ENCODE peak calls at places on chromosomes 11 and 22, in ten cellular contexts. B is endothelial cell; X is CD4-positive, alpha-beta T cell; O is nephron progenitor cell; D is AG09309; I is fibroblast of the aortic adventitia; L is epithelial cell of esophagus; H is right lobe of liver; Q is uterus; S is CD8-positive, alpha-beta T cell. C is an unnamed sample.

GRCh38 chr11:125348704-125349635 is 147.1 kb downstream of the FEZ1 start:
- DNase-seq in B (peak), X (peak), O (peak), D (no peak), I (peak), L (peak), H (peak), Q (peak), S (peak), C (no peak)

GRCh38 chr11:65165847-65166317 is 4.2 kb upstream of the SPDYC start:
- DNase-seq in B (no peak), X (no peak), O (no peak), D (no peak), I (no peak), L (no peak), H (peak), Q (no peak), S (no peak), C (no peak)

GRCh38 chr11:1297576-1298473 is 11.6 kb downstream of the TOLLIP start:
- DNase-seq in B (no peak), X (no peak), O (no peak), D (no peak), I (no peak), L (no peak), H (peak), Q (peak), S (no peak), C (peak)

GRCh38 chr11:18379201-18379600 is 15.2 kb upstream of the LDHA start:
- DNase-seq in B (no peak), X (no peak), O (no peak), D (no peak), I (no peak), L (no peak), H (no peak), Q (no peak), S (no peak), C (no peak)

GRCh38 chr11:63180536-63180935 is 36.5 kb upstream of the SLC22A24 start:
- DNase-seq in B (no peak), X (no peak), O (no peak), D (no peak), I (no peak), L (no peak), H (no peak), Q (no peak), S (no peak), C (no peak)

GRCh38 chr11:2171531-2171930 is at the start of gene TH:
- DNase-seq in B (no peak), X (no peak), O (no peak), D (no peak), I (no peak), L (no peak), H (no peak), Q (no peak), S (no peak), C (no peak)

GRCh38 chr11:111694851-111695250 is 71.3 kb downstream of the PPP2R1B start:
- DNase-seq in B (no peak), X (no peak), O (peak), D (peak), I (peak), L (no peak), H (no peak), Q (no peak), S (no peak), C (no peak)

GRCh38 chr11:116986521-116987105 is 111.6 kb downstream of the SIK3 start:
- DNase-seq in B (no peak), X (no peak), O (no peak), D (peak), I (peak), L (peak), H (no peak), Q (no peak), S (no peak), C (no peak)

GRCh38 chr11:134533511-134533910 is 121.5 kb upstream of the B3GAT1 start:
- DNase-seq in B (no peak), X (no peak), O (no peak), D (no peak), I (no peak), L (no peak), H (no peak), Q (no peak), S (peak), C (no peak)

GRCh38 chr22:48567213-48567975 is 1260.3 kb downstream of the BRD1 start:
- DNase-seq in B (no peak), X (no peak), O (no peak), D (no peak), I (no peak), L (no peak), H (no peak), Q (no peak), S (no peak), C (no peak)

GRCh38 chr11:61534025-61534900 is 25.7 kb downstream of the LRRC10B start:
- DNase-seq in B (no peak), X (no peak), O (no peak), D (no peak), I (no peak), L (no peak), H (no peak), Q (no peak), S (no peak), C (no peak)

GRCh38 chr22:27990879-27991278 is 71.8 kb upstream of the PITPNB start:
- DNase-seq in B (peak), X (no peak), O (peak), D (no peak), I (peak), L (peak), H (peak), Q (peak), S (peak), C (no peak)

GRCh38 chr11:85953491-85954143 is 98.4 kb downstream of the CCDC83 start:
- DNase-seq in B (no peak), X (no peak), O (no peak), D (peak), I (peak), L (no peak), H (no peak), Q (no peak), S (no peak), C (no peak)

GRCh38 chr22:50703726-50704509 is 31.3 kb downstream of the SHANK3 start:
- DNase-seq in B (no peak), X (no peak), O (no peak), D (no peak), I (no peak), L (no peak), H (peak), Q (no peak), S (no peak), C (no peak)

GRCh38 chr22:28137036-28137435 is 218.0 kb upstream of the PITPNB start:
- DNase-seq in B (no peak), X (no peak), O (no peak), D (no peak), I (no peak), L (peak), H (no peak), Q (no peak), S (no peak), C (no peak)

GRCh38 chr11:126394036-126394435 is 38.5 kb downstream of the ST3GAL4 start:
- DNase-seq in B (no peak), X (no peak), O (no peak), D (no peak), I (no peak), L (no peak), H (no peak), Q (no peak), S (no peak), C (no peak)

GRCh38 chr11:5689551-5689983 is at the start of gene TRIM22:
- DNase-seq in B (no peak), X (peak), O (no peak), D (peak), I (peak), L (peak), H (no peak), Q (peak), S (peak), C (no peak)

GRCh38 chr22:22037740-22038139 is 55.2 kb upstream of the TOP3B start:
- DNase-seq in B (no peak), X (no peak), O (no peak), D (no peak), I (peak), L (peak), H (no peak), Q (no peak), S (no peak), C (no peak)

GRCh38 chr22:38901111-38901641 is 29.2 kb upstream of the CBX6 start:
- DNase-seq in B (no peak), X (no peak), O (no peak), D (no peak), I (no peak), L (no peak), H (no peak), Q (no peak), S (no peak), C (no peak)

GRCh38 chr11:29458252-29458651 is 558.6 kb downstream of the KCNA4 start:
- DNase-seq in B (no peak), X (no peak), O (no peak), D (no peak), I (no peak), L (no peak), H (no peak), Q (no peak), S (no peak), C (no peak)

GRCh38 chr22:19187716-19188563 is 9.4 kb upstream of the SLC25A1 start:
- DNase-seq in B (no peak), X (no peak), O (no peak), D (no peak), I (no peak), L (no peak), H (no peak), Q (no peak), S (no peak), C (no peak)

GRCh38 chr11:7597620-7598019 is 75.7 kb downstream of the CYB5R2 start:
- DNase-seq in B (no peak), X (no peak), O (no peak), D (no peak), I (no peak), L (peak), H (no peak), Q (no peak), S (no peak), C (no peak)

GRCh38 chr11:109644158-109644557 is 222.2 kb downstream of the C11orf87 start:
- DNase-seq in B (no peak), X (no peak), O (no peak), D (no peak), I (peak), L (no peak), H (no peak), Q (no peak), S (no peak), C (no peak)

GRCh38 chr22:35808377-35808776 is 90.7 kb downstream of the APOL5 start:
- DNase-seq in B (no peak), X (no peak), O (no peak), D (no peak), I (no peak), L (no peak), H (no peak), Q (no peak), S (no peak), C (no peak)

GRCh38 chr22:30646518-30647160 is 11.1 kb downstream of the SLC35E4 start:
- DNase-seq in B (no peak), X (no peak), O (no peak), D (no peak), I (no peak), L (no peak), H (no peak), Q (no peak), S (no peak), C (no peak)

GRCh38 chr11:26946209-26946828 is 47.6 kb upstream of the FIBIN start:
- DNase-seq in B (no peak), X (no peak), O (no peak), D (no peak), I (peak), L (peak), H (no peak), Q (no peak), S (no peak), C (no peak)

GRCh38 chr11:44833869-44834452 is 107.2 kb downstream of the TSPAN18 start:
- DNase-seq in B (no peak), X (no peak), O (no peak), D (no peak), I (no peak), L (peak), H (no peak), Q (no peak), S (no peak), C (no peak)

GRCh38 chr22:35648066-35649025 is at the start of gene APOL6:
- DNase-seq in B (no peak), X (peak), O (no peak), D (no peak), I (peak), L (peak), H (no peak), Q (no peak), S (peak), C (no peak)

GRCh38 chr11:50037282-50037681 is 4.6 kb downstream of the OR4C45 start:
- DNase-seq in B (no peak), X (no peak), O (no peak), D (no peak), I (no peak), L (peak), H (no peak), Q (no peak), S (no peak), C (no peak)

GRCh38 chr11:24264868-24265267 is 232.0 kb upstream of the LUZP2 start:
- DNase-seq in B (no peak), X (no peak), O (no peak), D (no peak), I (no peak), L (no peak), H (no peak), Q (no peak), S (no peak), C (no peak)

GRCh38 chr11:17351510-17352176 is at the start of gene NCR3LG1:
- DNase-seq in B (peak), X (peak), O (peak), D (no peak), I (peak), L (peak), H (peak), Q (peak), S (peak), C (peak)

GRCh38 chr11:90134420-90135003 is at the start of gene NAALAD2:
- DNase-seq in B (peak), X (no peak), O (peak), D (no peak), I (peak), L (peak), H (peak), Q (peak), S (no peak), C (peak)

GRCh38 chr11:132054822-132055221 is 684.4 kb downstream of the NTM start:
- DNase-seq in B (no peak), X (no peak), O (no peak), D (peak), I (peak), L (peak), H (no peak), Q (no peak), S (no peak), C (no peak)

GRCh38 chr11:75241906-75242644 is 1.5 kb downstream of the TPBGL start:
- DNase-seq in B (no peak), X (no peak), O (no peak), D (no peak), I (no peak), L (no peak), H (no peak), Q (no peak), S (no peak), C (no peak)

GRCh38 chr22:40329021-40329456 is 17.3 kb upstream of the ADSL start:
- DNase-seq in B (no peak), X (no peak), O (no peak), D (no peak), I (no peak), L (no peak), H (no peak), Q (no peak), S (no peak), C (no peak)

GRCh38 chr11:64998690-64999431 is 2.1 kb upstream of the BATF2 start:
- DNase-seq in B (no peak), X (no peak), O (no peak), D (no peak), I (no peak), L (no peak), H (no peak), Q (no peak), S (no peak), C (no peak)

GRCh38 chr11:72298931-72299330 is 55.0 kb upstream of the PHOX2A start:
- DNase-seq in B (no peak), X (no peak), O (no peak), D (no peak), I (no peak), L (no peak), H (no peak), Q (no peak), S (no peak), C (no peak)

GRCh38 chr11:94876645-94877445 is 96.5 kb downstream of the CWC15 start:
- DNase-seq in B (no peak), X (peak), O (peak), D (peak), I (peak), L (peak), H (peak), Q (peak), S (no peak), C (no peak)
- TF ChIP-seq CTCF in B (no peak), X (no peak), O (no peak), D (peak), I (peak), L (peak), H (no peak), Q (peak), S (no peak), C (no peak)

GRCh38 chr11:123943738-123944137 is at the start of gene OR6T1:
- DNase-seq in B (no peak), X (no peak), O (no peak), D (no peak), I (no peak), L (no peak), H (no peak), Q (no peak), S (no peak), C (no peak)
- TF ChIP-seq CTCF in B (no peak), X (no peak), O (no peak), D (no peak), I (no peak), L (no peak), H (no peak), Q (no peak), S (no peak), C (no peak)

DNA sequence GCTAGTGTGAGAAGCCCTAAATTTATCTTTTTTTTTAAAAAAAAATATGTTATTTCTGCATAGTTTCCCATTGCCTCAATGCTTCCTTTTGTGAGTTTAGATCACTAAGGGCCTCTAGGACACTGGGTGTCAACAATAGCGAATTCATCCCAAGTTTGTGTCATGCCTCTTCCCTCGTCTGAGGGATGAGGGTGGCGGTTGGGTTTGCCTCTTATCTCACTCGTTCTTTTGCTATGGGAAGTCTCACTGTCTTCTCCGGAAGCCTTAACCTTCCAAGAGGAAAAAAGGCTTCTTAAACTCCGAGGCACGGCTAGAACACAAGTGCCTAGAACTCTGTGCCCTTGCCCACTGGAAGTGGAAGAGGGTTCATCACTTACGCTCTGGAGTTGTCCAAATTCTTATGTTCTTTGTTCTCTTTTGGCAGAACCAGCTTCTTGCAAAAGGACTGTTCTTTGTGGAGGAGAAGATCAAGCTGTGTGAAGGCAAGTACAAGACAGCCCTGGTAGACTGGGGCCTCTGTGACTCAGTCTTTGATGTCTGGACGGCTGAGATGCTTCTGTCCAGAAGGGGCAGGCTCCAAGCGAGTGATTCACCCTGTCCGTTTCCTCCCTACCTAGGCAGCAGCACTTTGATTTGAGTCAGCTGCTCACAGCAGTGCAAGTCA is 78.5 kb downstream of the TRAF6 start:
- DNase-seq in B (no peak), X (no peak), O (no peak), D (peak), I (peak), L (peak), H (no peak), Q (peak), S (no peak), C (no peak)
- TF ChIP-seq CTCF in B (no peak), X (no peak), O (no peak), D (peak), I (peak), L (peak), H (no peak), Q (peak), S (no peak), C (no peak)

GRCh38 chr11:77124041-77124440 is 4.0 kb upstream of the MYO7A start:
- DNase-seq in B (no peak), X (no peak), O (no peak), D (no peak), I (no peak), L (no peak), H (peak), Q (no peak), S (no peak), C (no peak)
- TF ChIP-seq CTCF in B (no peak), X (no peak), O (no peak), D (no peak), I (no peak), L (no peak), H (no peak), Q (no peak), S (no peak), C (no peak)

GRCh38 chr11:130786987-130787688 is 129.1 kb downstream of the SNX19 start:
- DNase-seq in B (no peak), X (no peak), O (no peak), D (no peak), I (peak), L (peak), H (no peak), Q (no peak), S (no peak), C (no peak)

GRCh38 chr11:130783322-130783721 is 133.0 kb downstream of the SNX19 start:
- DNase-seq in B (no peak), X (no peak), O (no peak), D (no peak), I (no peak), L (no peak), H (no peak), Q (no peak), S (no peak), C (no peak)

GRCh38 chr11:130789241-130789640 is 127.0 kb downstream of the SNX19 start:
- DNase-seq in B (no peak), X (no peak), O (no peak), D (no peak), I (no peak), L (no peak), H (no peak), Q (no peak), S (no peak), C (no peak)

GRCh38 chr11:130785376-130786110 is 130.7 kb downstream of the SNX19 start:
- DNase-seq in B (no peak), X (no peak), O (no peak), D (no peak), I (peak), L (peak), H (no peak), Q (no peak), S (no peak), C (no peak)

GRCh38 chr11:130786586-130786985 is 129.7 kb downstream of the SNX19 start:
- DNase-seq in B (no peak), X (no peak), O (no peak), D (no peak), I (no peak), L (no peak), H (no peak), Q (no peak), S (no peak), C (no peak)
- TF ChIP-seq CTCF in B (no peak), X (no peak), O (no peak), D (no peak), I (no peak), L (no peak), H (no peak), Q (no peak), S (no peak), C (no peak)

GRCh38 chr11:96306933-96307747 is 35.9 kb downstream of the MAML2 start:
- DNase-seq in B (peak), X (no peak), O (peak), D (peak), I (peak), L (peak), H (no peak), Q (peak), S (no peak), C (peak)

GRCh38 chr11:96309643-96310017 is 33.4 kb downstream of the MAML2 start:
- DNase-seq in B (no peak), X (no peak), O (no peak), D (no peak), I (no peak), L (no peak), H (no peak), Q (no peak), S (no peak), C (no peak)

GRCh38 chr11:96310236-96310635 is 32.8 kb downstream of the MAML2 start:
- DNase-seq in B (no peak), X (no peak), O (no peak), D (no peak), I (no peak), L (no peak), H (no peak), Q (no peak), S (no peak), C (no peak)

GRCh38 chr11:96307748-96308133 is 35.3 kb downstream of the MAML2 start:
- DNase-seq in B (no peak), X (no peak), O (no peak), D (peak), I (peak), L (peak), H (no peak), Q (no peak), S (no peak), C (no peak)

GRCh38 chr11:96309001-96309642 is 33.9 kb downstream of the MAML2 start:
- DNase-seq in B (no peak), X (no peak), O (no peak), D (no peak), I (peak), L (peak), H (no peak), Q (no peak), S (no peak), C (no peak)
- TF ChIP-seq CTCF in B (no peak), X (no peak), O (no peak), D (no peak), I (no peak), L (no peak), H (no peak), Q (no peak), S (no peak), C (no peak)